ENCODE peak calls at places on chromosomes 4 and X, in ten cellular contexts. H is spleen, K is stomach, B is tibial nerve, W is endothelial cell of umbilical vein, J is IMR-90, N is body of pancreas, P is H1, V is thyroid gland, X is ovary. L is an unnamed sample.

GRCh38 chr4:155568641-155569040 is 98.0 kb upstream of the GUCY1A1 start:
- DNase-seq in H (no peak), K (no peak), B (no peak), W (no peak), J (no peak), N (no peak), P (no peak), V (no peak), X (no peak), L (no peak)

GRCh38 chr4:82988323-82988832 is 22.2 kb downstream of the LIN54 start:
- DNase-seq in H (no peak), K (no peak), B (no peak), W (no peak), J (peak; percentile 95), N (no peak), P (no peak), V (no peak), X (no peak), L (no peak)

GRCh38 chr4:183638436-183638835 is 20.5 kb downstream of the RWDD4 start:
- DNase-seq in H (no peak), K (no peak), B (no peak), W (no peak), J (peak; percentile 59), N (no peak), P (no peak), V (no peak), X (no peak), L (no peak)

GRCh38 chr4:20831746-20832145 is 131.5 kb downstream of the PACRGL start:
- DNase-seq in H (no peak), K (no peak), B (no peak), W (no peak), J (no peak), N (no peak), P (no peak), V (no peak), X (no peak), L (no peak)

GRCh38 chr4:86366920-86367319 is 7.1 kb upstream of the MAPK10 start:
- DNase-seq in H (no peak), K (no peak), B (no peak), W (no peak), J (no peak), N (no peak), P (no peak), V (no peak), X (no peak), L (no peak)

GRCh38 chr4:74161676-74162450 is 3.9 kb downstream of the MTHFD2L start:
- DNase-seq in H (no peak), K (no peak), B (no peak), W (no peak), J (peak; percentile 11), N (no peak), P (no peak), V (no peak), X (no peak), L (no peak)

GRCh38 chr4:11741190-11741652 is 312.5 kb upstream of the HS3ST1 start:
- DNase-seq in H (no peak), K (no peak), B (no peak), W (peak; percentile 71), J (peak; percentile 62), N (no peak), P (no peak), V (no peak), X (no peak), L (no peak)

GRCh38 chr4:123102897-123103489 is 180.6 kb upstream of the NUDT6 start:
- DNase-seq in H (no peak), K (no peak), B (no peak), W (peak; percentile 52), J (peak; percentile 69), N (no peak), P (no peak), V (no peak), X (no peak), L (no peak)

GRCh38 chrX:103730746-103731508 is 20.2 kb downstream of the TMEM31 start:
- DNase-seq in H (no peak), K (no peak), B (peak; percentile 13), W (peak; percentile 73), J (peak; percentile 86), N (no peak), P (no peak), V (no peak), X (no peak), L (no peak)

GRCh38 chrX:30246769-30247489 is at the start of gene MAGEB1:
- DNase-seq in H (no peak), K (no peak), B (no peak), W (no peak), J (no peak), N (no peak), P (peak; percentile 33), V (no peak), X (no peak), L (no peak)

GRCh38 chrX:153499876-153500275 is 5.1 kb downstream of the BGN start:
- DNase-seq in H (no peak), K (no peak), B (no peak), W (no peak), J (no peak), N (no peak), P (no peak), V (no peak), X (no peak), L (no peak)

GRCh38 chr4:1300466-1301455 is 11.1 kb downstream of the MAEA start:
- DNase-seq in H (peak; percentile 90), K (peak; percentile 53), B (no peak), W (no peak), J (peak; percentile 76), N (no peak), P (no peak), V (peak; percentile 22), X (no peak), L (peak; percentile 60)

GRCh38 chr4:60450054-60450453 is 750.1 kb upstream of the ADGRL3 start:
- DNase-seq in H (no peak), K (no peak), B (no peak), W (no peak), J (no peak), N (no peak), P (no peak), V (no peak), X (no peak), L (no peak)

GRCh38 chrX:109393859-109394258 is 88.0 kb downstream of the GUCY2F start:
- DNase-seq in H (no peak), K (no peak), B (no peak), W (no peak), J (no peak), N (no peak), P (no peak), V (no peak), X (no peak), L (no peak)

GRCh38 chr4:72679666-72680065 is 110.6 kb upstream of the ADAMTS3 start:
- DNase-seq in H (peak; percentile 30), K (no peak), B (no peak), W (no peak), J (no peak), N (no peak), P (no peak), V (no peak), X (no peak), L (no peak)

GRCh38 chr4:186018261-186018660 is 50.7 kb upstream of the TLR3 start:
- DNase-seq in H (no peak), K (no peak), B (no peak), W (no peak), J (no peak), N (no peak), P (no peak), V (no peak), X (no peak), L (no peak)

GRCh38 chr4:106210021-106210420 is 106.0 kb downstream of the TBCK start:
- DNase-seq in H (no peak), K (no peak), B (no peak), W (no peak), J (no peak), N (no peak), P (no peak), V (no peak), X (no peak), L (no peak)
- TF ChIP-seq POLR2A in H (no peak), K (no peak), B (no peak), W (no peak), J (no peak), N (no peak), P (no peak), V (no peak), X (no peak), L (no peak)

GRCh38 chr4:2462218-2462991 is 6.5 kb upstream of the RNF4 start:
- DNase-seq in H (peak; percentile 91), K (peak; percentile 70), B (peak; percentile 25), W (peak; percentile 75), J (peak; percentile 76), N (peak; percentile 71), P (no peak), V (peak; percentile 69), X (peak; percentile 69), L (peak; percentile 76)
- TF ChIP-seq CTCF in H (no peak), K (no peak), B (peak; percentile 74), W (peak; percentile 37), J (peak; percentile 62), N (peak; percentile 74), P (no peak), V (peak; percentile 60), X (peak; percentile 39), L (peak; percentile 56)

DNA sequence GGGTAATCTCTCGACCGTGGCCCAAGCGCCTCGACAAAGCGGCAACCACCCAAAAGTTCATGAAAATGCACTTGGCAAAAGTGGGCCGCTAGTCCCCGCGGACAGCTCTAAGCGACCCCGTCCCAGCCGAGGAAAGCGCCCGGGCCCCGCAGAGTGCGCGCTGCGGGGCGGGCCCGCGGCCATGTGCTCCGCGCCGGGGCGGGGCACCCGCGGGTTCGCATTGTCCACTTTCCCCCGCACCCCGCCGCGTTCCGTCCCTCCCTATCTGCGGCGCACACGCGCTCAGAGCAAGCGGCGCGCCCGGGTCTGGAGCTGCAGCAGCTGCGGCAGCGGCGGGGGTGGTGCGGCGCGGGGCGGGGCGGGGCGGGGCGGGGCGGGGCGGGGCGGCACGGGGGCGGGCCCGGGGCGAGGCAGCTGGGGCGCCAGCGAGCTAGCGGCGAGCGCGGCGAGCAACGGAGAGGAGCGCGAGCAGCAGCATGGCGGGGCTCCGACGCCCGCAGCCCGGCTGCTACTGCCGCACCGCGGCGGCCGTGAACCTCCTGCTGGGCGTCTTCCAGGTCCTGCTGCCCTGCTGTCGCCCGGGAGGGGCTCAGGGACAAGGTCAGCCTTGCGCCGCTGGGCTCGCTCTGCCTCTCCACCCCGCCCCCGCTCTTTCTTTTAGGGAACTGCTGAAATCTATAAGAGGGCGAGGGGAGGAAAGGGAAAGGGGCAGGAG is at the start of gene TMEM131L:
- DNase-seq in H (peak; percentile 95), K (peak; percentile 72), B (peak; percentile 29), W (peak; percentile 68), J (peak; percentile 52), N (peak; percentile 75), P (no peak), V (peak; percentile 64), X (peak; percentile 55), L (peak; percentile 91)
- TF ChIP-seq POLR2A in H (peak; percentile 44), K (peak; percentile 13), B (no peak), W (no peak), J (peak; percentile 33), N (peak; percentile 76), P (peak; percentile 75), V (peak; percentile 77), X (no peak), L (peak; percentile 78)

DNA sequence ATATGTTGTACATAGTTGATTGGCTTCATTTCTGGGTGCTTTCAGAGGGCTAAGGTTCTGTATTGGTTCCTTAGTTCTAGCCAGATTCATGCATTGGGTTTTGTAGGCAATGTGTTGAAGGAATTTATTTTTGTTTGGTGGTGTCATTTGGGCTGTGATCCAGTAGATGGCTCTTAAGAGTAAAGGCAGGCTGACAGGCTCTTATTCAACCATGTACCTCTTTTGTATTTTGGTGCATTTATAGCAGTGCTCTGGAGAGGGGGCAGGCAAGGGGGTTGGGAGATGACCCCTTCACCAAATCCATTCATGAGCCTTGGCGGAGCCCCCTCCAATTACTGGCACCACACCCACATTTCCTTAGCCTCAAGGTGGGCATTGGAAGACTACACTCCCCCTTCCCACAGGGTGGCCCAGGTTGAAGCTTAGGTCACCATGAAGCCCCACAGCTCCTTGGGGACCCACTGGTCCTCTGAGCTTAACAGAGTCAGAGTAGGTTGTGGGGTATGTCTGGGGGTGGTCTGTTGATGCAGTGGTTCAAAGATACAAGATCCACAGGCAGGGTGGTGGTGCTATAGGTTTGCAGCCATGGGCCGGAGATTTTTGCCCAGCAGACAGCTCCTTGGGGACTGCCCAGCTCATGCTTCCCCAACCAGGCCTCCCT is 143.0 kb upstream of the GNPDA2 start:
- DNase-seq in H (no peak), K (no peak), B (no peak), W (no peak), J (no peak), N (no peak), P (no peak), V (no peak), X (no peak), L (no peak)
- TF ChIP-seq CTCF in H (no peak), K (no peak), B (no peak), W (no peak), J (no peak), N (no peak), P (no peak), V (no peak), X (no peak), L (no peak)

L was measured in right lobe of liver.